ENCODE peak calls at places on chromosomes 4 and X, in seven cellular contexts. B, S, J, D, T, I and E are unnamed samples.

GRCh38 chr4:680931-681645 is 6.7 kb downstream of the MYL5 start:
- DNase-seq in D (no peak), B (peak; percentile 53), S (peak; percentile 94), J (peak; percentile 63), I (peak; percentile 80), T (no peak), E (peak; percentile 91)

GRCh38 chr4:14856927-14857220 is 145.4 kb upstream of the CPEB2 start:
- DNase-seq in B (no peak), I (no peak), D (no peak), J (no peak), T (no peak), S (no peak), E (no peak)

GRCh38 chrX:136250191-136251041 is 784 bp downstream of the MAP7D3 start:
- DNase-seq in D (no peak), J (no peak), B (peak; percentile 24), T (no peak), I (peak; percentile 60), S (no peak), E (peak; percentile 18)

GRCh38 chrX:110120025-110120424 is 117.1 kb downstream of the TMEM164 start:
- DNase-seq in T (no peak), J (no peak), S (no peak), D (peak; percentile 80), B (peak; percentile 21), I (no peak), E (no peak)

GRCh38 chrX:46837543-46838481 is 969 bp downstream of the RP2 start:
- DNase-seq in S (peak; percentile 5), T (peak; percentile 46), D (no peak), I (no peak), J (no peak), B (no peak), E (no peak)

GRCh38 chrX:96707829-96708228 is 23.2 kb downstream of the DIAPH2 start:
- DNase-seq in I (no peak), S (no peak), T (no peak), B (no peak), J (no peak), D (no peak), E (no peak)

GRCh38 chr4:184416913-184417734 is 57.2 kb downstream of the IRF2 start:
- DNase-seq in J (no peak), B (peak; percentile 28), S (no peak), T (peak; percentile 14), I (no peak), D (no peak), E (no peak)

GRCh38 chr4:45453258-45453841 is 670.5 kb downstream of the GABRG1 start:
- DNase-seq in J (no peak), T (no peak), S (peak; percentile 46), D (no peak), B (peak; percentile 37), I (peak; percentile 68), E (peak; percentile 20)

GRCh38 chrX:145919400-145919799 is 101.8 kb downstream of the SLITRK2 start:
- DNase-seq in S (no peak), D (no peak), J (no peak), I (no peak), B (no peak), T (no peak), E (no peak)

GRCh38 chr4:105943234-105943633 is 48.0 kb downstream of the NPNT start:
- DNase-seq in B (no peak), T (no peak), J (no peak), S (no peak), D (no peak), I (no peak), E (no peak)

GRCh38 chrX:22105231-22105630 is 73.1 kb downstream of the PHEX start:
- DNase-seq in B (peak; percentile 10), D (no peak), S (no peak), I (no peak), T (peak; percentile 55), J (peak; percentile 28), E (no peak)

GRCh38 chr4:144104509-144105130 is 35.9 kb downstream of the GYPA start:
- DNase-seq in B (no peak), T (no peak), S (no peak), J (no peak), I (no peak), D (no peak), E (no peak)

GRCh38 chr4:55612341-55612740 is 20.3 kb upstream of the PDCL2 start:
- DNase-seq in J (no peak), I (no peak), T (no peak), D (no peak), B (no peak), S (no peak), E (no peak)

GRCh38 chr4:142379277-142380051 is 466.6 kb downstream of the INPP4B start:
- DNase-seq in I (no peak), J (no peak), S (no peak), B (peak; percentile 64), D (peak; percentile 6), T (peak; percentile 90), E (no peak)

GRCh38 chrX:122565952-122566351 is 618.1 kb upstream of the GRIA3 start:
- DNase-seq in T (peak; percentile 90), D (no peak), J (no peak), I (no peak), S (peak; percentile 22), B (peak; percentile 64), E (no peak)

GRCh38 chr4:25103423-25103822 is 56.8 kb downstream of the SEPSECS start:
- DNase-seq in S (no peak), B (peak; percentile 84), D (no peak), T (no peak), J (peak; percentile 69), I (no peak), E (no peak)

GRCh38 chr4:80253510-80253909 is 13.0 kb upstream of the FGF5 start:
- DNase-seq in J (no peak), I (no peak), S (no peak), D (no peak), T (no peak), B (no peak), E (no peak)

GRCh38 chrX:135516376-135516775 is 4.1 kb upstream of the INTS6L start:
- DNase-seq in D (no peak), S (no peak), I (peak; percentile 4), B (no peak), J (no peak), T (no peak), E (peak; percentile 8)

GRCh38 chrX:118847676-118848075 is 24.1 kb downstream of the ZCCHC12 start:
- DNase-seq in S (peak; percentile 61), D (peak; percentile 25), J (no peak), B (peak; percentile 68), T (peak; percentile 42), I (peak; percentile 69), E (no peak)

GRCh38 chr4:137212601-137213000 is 319.7 kb downstream of the PCDH18 start:
- DNase-seq in I (peak; percentile 59), B (no peak), D (no peak), S (no peak), T (no peak), J (no peak), E (no peak)

GRCh38 chr4:12595489-12595888 is 888.7 kb downstream of the RAB28 start:
- DNase-seq in D (no peak), I (no peak), S (no peak), J (no peak), T (no peak), B (no peak), E (no peak)

GRCh38 chr4:144647095-144647959 is 1.4 kb downstream of the HHIP start:
- DNase-seq in S (peak; percentile 10), D (no peak), B (peak; percentile 51), J (no peak), T (peak; percentile 51), I (peak; percentile 36), E (no peak)

GRCh38 chr4:17128268-17128667 is 229.8 kb upstream of the LDB2 start:
- DNase-seq in S (no peak), T (peak; percentile 44), I (no peak), B (peak; percentile 81), D (no peak), J (no peak), E (no peak)

GRCh38 chrX:56025872-56026571 is 206.1 kb upstream of the KLF8 start:
- DNase-seq in S (no peak), T (no peak), B (no peak), D (no peak), I (no peak), J (no peak), E (no peak)

GRCh38 chr4:159205462-159205861 is 102.6 kb downstream of the RAPGEF2 start:
- DNase-seq in S (no peak), B (no peak), I (no peak), D (no peak), T (no peak), J (no peak), E (no peak)

GRCh38 chr4:159209249-159209648 is 106.4 kb downstream of the RAPGEF2 start:
- DNase-seq in T (no peak), S (no peak), D (no peak), I (no peak), J (no peak), B (no peak), E (no peak)

GRCh38 chr4:159210975-159211374 is 108.1 kb downstream of the RAPGEF2 start:
- DNase-seq in J (no peak), B (no peak), I (peak; percentile 5), D (no peak), T (no peak), S (no peak), E (no peak)

GRCh38 chr4:159204566-159204965 is 101.7 kb downstream of the RAPGEF2 start:
- DNase-seq in S (no peak), D (no peak), B (no peak), T (no peak), I (peak; percentile 2), J (no peak), E (no peak)

GRCh38 chr4:159206427-159206871 is 103.6 kb downstream of the RAPGEF2 start:
- DNase-seq in S (no peak), I (no peak), B (no peak), T (peak; percentile 76), J (no peak), D (no peak), E (no peak)
- H3K4me1 ChIP-seq in S (no peaks in the 10 kb centered on the region), I (peaks cover 14% of the 10 kb centered on the region), B (peaks cover 10% of the 10 kb centered on the region), T (peaks cover 3% of the 10 kb centered on the region), J (no peaks in the 10 kb centered on the region), D (peaks cover 10% of the 10 kb centered on the region), E (no peaks in the 10 kb centered on the region)

GRCh38 chrX:120759685-120760084 is 116.0 kb downstream of the CT47B1 start:
- DNase-seq in J (no peak), D (no peak), T (no peak), I (no peak), B (no peak), S (no peak), E (no peak)
- H3K4me1 ChIP-seq in J (no peaks in the 10 kb centered on the region), D (no peaks in the 10 kb centered on the region), T (no peaks in the 10 kb centered on the region), I (peaks cover 4% of the 10 kb centered on the region), B (no peaks in the 10 kb centered on the region), S (no peaks in the 10 kb centered on the region), E (no peaks in the 10 kb centered on the region)

DNA sequence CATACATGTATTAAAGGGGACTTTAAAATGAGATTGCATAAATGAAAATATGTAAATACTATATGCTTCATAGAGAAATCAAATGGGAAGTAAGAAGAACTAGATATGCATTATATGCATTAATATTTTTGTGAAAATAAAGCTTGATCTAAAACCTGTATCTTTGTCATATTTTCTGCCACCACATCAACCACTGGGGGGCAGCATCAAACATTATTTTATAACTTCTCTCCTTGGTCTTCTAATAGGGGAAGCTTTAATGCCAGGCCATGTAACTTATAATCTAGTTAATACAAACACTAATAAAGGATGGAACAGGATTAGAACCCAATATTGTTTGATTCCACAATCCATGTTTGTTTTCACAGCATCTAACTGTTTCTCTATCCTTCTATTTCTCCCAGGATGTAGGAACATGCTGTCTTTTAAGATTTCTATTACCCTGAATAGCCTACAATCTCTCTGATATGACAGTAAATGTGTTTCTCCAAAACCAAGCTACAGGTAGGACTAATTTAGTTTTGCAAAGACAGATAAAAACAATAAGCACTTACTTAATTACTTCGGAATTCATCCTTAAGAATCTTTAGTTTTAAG is 10.0 kb downstream of the QRFPR start:
- DNase-seq in I (peak; percentile 16), B (peak; percentile 58), D (peak; percentile 8), J (no peak), T (peak; percentile 33), S (peak; percentile 26), E (peak; percentile 47)
- H3K4me1 ChIP-seq in I (no peaks in the 10 kb centered on the region), B (no peaks in the 10 kb centered on the region), D (no peaks in the 10 kb centered on the region), J (no peaks in the 10 kb centered on the region), T (no peaks in the 10 kb centered on the region), S (peaks cover 12% of the 10 kb centered on the region), E (no peaks in the 10 kb centered on the region)

GRCh38 chr4:2260336-2261109 is 1.4 kb downstream of the MXD4 start:
- DNase-seq in S (no peak), I (no peak), B (no peak), J (peak; percentile 23), T (no peak), D (no peak), E (peak; percentile 7)
- H3K4me1 ChIP-seq in S (peaks cover 5% of the 10 kb centered on the region), I (peaks cover 26% of the 10 kb centered on the region), B (no peaks in the 10 kb centered on the region), J (peaks cover 45% of the 10 kb centered on the region), T (peaks cover 6% of the 10 kb centered on the region), D (peaks cover 43% of the 10 kb centered on the region), E (peaks cover 8% of the 10 kb centered on the region)